ENCODE peak calls at places on chromosomes 6 and 20, in ten cellular contexts. E is cardiac muscle cell; V is cardiac fibroblast; L is K562; W is HTR-8/SVneo; K is stimulated activated CD4-positive, alpha-beta T cell treated with anti-CD3 and anti-CD28 coated beads, Interleukin-2, amount 100 ng/mL, for 4 hours; M is HFFc6; H is effector memory CD4-positive, alpha-beta T cell; D is astrocyte; J is tibial nerve. Y is an unnamed sample.

GRCh38 chr6:42316981-42317380 is 99.3 kb upstream of the MRPS10 start:
- DNase-seq in E (no peak), V (no peak), L (no peak), W (no peak), K (no peak), M (no peak), H (no peak), D (peak; percentile 65), J (no peak), Y (no peak)

GRCh38 chr6:128519931-128520435 is 416 bp downstream of the PTPRK start:
- DNase-seq in E (peak; percentile 77), V (peak; percentile 80), L (no peak), W (no peak), K (peak; percentile 31), M (no peak), H (no peak), D (peak; percentile 56), J (peak; percentile 20), Y (no peak)

GRCh38 chr20:9444921-9445320 is 69.5 kb upstream of the LAMP5 start:
- DNase-seq in E (no peak), V (no peak), L (no peak), W (no peak), K (no peak), M (no peak), H (no peak), D (no peak), J (no peak), Y (no peak)

GRCh38 chr20:16350465-16350864 is 222.8 kb downstream of the KIF16B start:
- DNase-seq in E (peak; percentile 11), V (peak; percentile 39), L (no peak), W (no peak), K (no peak), M (peak; percentile 2), H (no peak), D (peak; percentile 9), J (no peak), Y (no peak)

GRCh38 chr20:48204499-48204898 is 419.2 kb upstream of the SULF2 start:
- DNase-seq in E (no peak), V (no peak), L (no peak), W (no peak), K (no peak), M (no peak), H (no peak), D (no peak), J (no peak), Y (no peak)

GRCh38 chr6:112466378-112467151 is 119.4 kb downstream of the RFPL4B start:
- DNase-seq in E (peak; percentile 49), V (peak; percentile 69), L (no peak), W (no peak), K (no peak), M (peak; percentile 67), H (no peak), D (peak; percentile 81), J (no peak), Y (no peak)

GRCh38 chr20:38569747-38570519 is 11.1 kb upstream of the ADIG start:
- DNase-seq in E (no peak), V (no peak), L (no peak), W (no peak), K (no peak), M (no peak), H (no peak), D (no peak), J (no peak), Y (no peak)

GRCh38 chr20:5703542-5704215 is 46.5 kb upstream of the SHLD1 start:
- DNase-seq in E (peak; percentile 12), V (no peak), L (no peak), W (no peak), K (no peak), M (no peak), H (no peak), D (no peak), J (no peak), Y (no peak)

GRCh38 chr6:126535585-126535984 is 195.7 kb downstream of the CENPW start:
- DNase-seq in E (peak; percentile 21), V (no peak), L (no peak), W (no peak), K (no peak), M (no peak), H (no peak), D (peak; percentile 56), J (no peak), Y (no peak)

GRCh38 chr6:7914311-7914710 is 3.7 kb upstream of the TXNDC5 start:
- DNase-seq in E (no peak), V (no peak), L (no peak), W (no peak), K (no peak), M (no peak), H (no peak), D (no peak), J (no peak), Y (no peak)

GRCh38 chr20:20465259-20465658 is 97.4 kb downstream of the INSM1 start:
- DNase-seq in E (peak; percentile 25), V (peak; percentile 25), L (peak; percentile 6), W (no peak), K (no peak), M (no peak), H (no peak), D (no peak), J (no peak), Y (no peak)

Y was measured in amniotic stem cell.